ENCODE peak calls at places on chromosomes 4 and X, in eight cellular contexts. H is Calu3; G is stimulated activated CD8-positive, alpha-beta memory T cell treated with anti-CD3 and anti-CD28 coated beads, Interleukin-15, amount 100 ng/mL, for 24 hours; C is epithelial cell of prostate; F is uterus; A is NCI-H510A; N is iPS-NIHi11; Q is aorta. K is an unnamed sample.

GRCh38 chr4:10095296-10095991 is 21.2 kb downstream of the WDR1 start:
- DNase-seq in H (no peak), G (no peak), C (no peak), F (no peak), A (no peak), N (no peak), Q (no peak), K (no peak)

GRCh38 chr4:54226399-54227260 is 2.5 kb upstream of the PDGFRA start:
- DNase-seq in H (no peak), G (no peak), C (no peak), F (peak; percentile 81), A (no peak), N (peak; percentile 35), Q (peak; percentile 85), K (no peak)

GRCh38 chr4:54568184-54568583 is 89.6 kb upstream of the KIT start:
- DNase-seq in H (no peak), G (no peak), C (peak; percentile 12), F (no peak), A (peak; percentile 48), N (no peak), Q (no peak), K (no peak)

GRCh38 chrX:129744881-129745321 is 6.1 kb downstream of the XPNPEP2 start:
- DNase-seq in H (no peak), G (no peak), C (no peak), F (no peak), A (no peak), N (no peak), Q (no peak), K (no peak)

GRCh38 chrX:44003975-44004374 is 30.8 kb upstream of the NDP start:
- DNase-seq in H (peak; percentile 7), G (no peak), C (no peak), F (no peak), A (no peak), N (no peak), Q (no peak), K (no peak)

GRCh38 chr4:40288547-40288946 is 46.6 kb upstream of the CHRNA9 start:
- DNase-seq in H (no peak), G (no peak), C (no peak), F (no peak), A (no peak), N (no peak), Q (no peak), K (no peak)

GRCh38 chrX:56113785-56114436 is 118.2 kb upstream of the KLF8 start:
- DNase-seq in H (peak; percentile 84), G (no peak), C (no peak), F (no peak), A (no peak), N (no peak), Q (no peak), K (no peak)

GRCh38 chr4:87430038-87430437 is 7.7 kb downstream of the NUDT9 start:
- DNase-seq in H (no peak), G (no peak), C (no peak), F (no peak), A (no peak), N (no peak), Q (no peak), K (no peak)